ENCODE peak calls at places on chromosomes 5 and 9, in ten cellular contexts. One of them, this sample, is unnamed.
A peak's percentile ranks its signal among the peaks of the same experiment; 100 is the strongest.

GRCh38 chr5:78985407-78986223 is 505 bp upstream of the ARSB start:
- DNase-seq in activated CD8-positive, alpha-beta T cell treated with anti-CD3 and anti-CD28 coated beads for 36 hours: peak; percentile 89
- DNase-seq in AG04450: peak; percentile 4
- DNase-seq in thoracic aorta: no peak
- DNase-seq in upper lobe of left lung: peak; percentile 47
- DNase-seq in colonic mucosa: peak; percentile 57
- DNase-seq in IMR-90: peak; percentile 64
- DNase-seq in GM12865: peak; percentile 91
- DNase-seq in kidney: no peak
- DNase-seq in foreskin fibroblast: peak; percentile 36
- DNase-seq in this sample: peak; percentile 33

GRCh38 chr9:120913673-120914266 is 12.8 kb downstream of the TRAF1 start:
- DNase-seq in activated CD8-positive, alpha-beta T cell treated with anti-CD3 and anti-CD28 coated beads for 36 hours: peak; percentile 66
- DNase-seq in AG04450: no peak
- DNase-seq in thoracic aorta: no peak
- DNase-seq in upper lobe of left lung: no peak
- DNase-seq in colonic mucosa: no peak
- DNase-seq in IMR-90: no peak
- DNase-seq in GM12865: no peak
- DNase-seq in kidney: no peak
- DNase-seq in foreskin fibroblast: no peak
- DNase-seq in this sample: peak; percentile 45

GRCh38 chr5:58114324-58114723 is 345.6 kb downstream of the PLK2 start:
- DNase-seq in activated CD8-positive, alpha-beta T cell treated with anti-CD3 and anti-CD28 coated beads for 36 hours: no peak
- DNase-seq in AG04450: peak; percentile 21
- DNase-seq in thoracic aorta: no peak
- DNase-seq in upper lobe of left lung: no peak
- DNase-seq in colonic mucosa: no peak
- DNase-seq in IMR-90: peak; percentile 84
- DNase-seq in GM12865: no peak
- DNase-seq in kidney: no peak
- DNase-seq in foreskin fibroblast: peak; percentile 61
- DNase-seq in this sample: peak; percentile 29

GRCh38 chr5:10691826-10692785 is 68.9 kb downstream of the DAP start:
- DNase-seq in activated CD8-positive, alpha-beta T cell treated with anti-CD3 and anti-CD28 coated beads for 36 hours: no peak
- DNase-seq in AG04450: no peak
- DNase-seq in thoracic aorta: no peak
- DNase-seq in upper lobe of left lung: no peak
- DNase-seq in colonic mucosa: no peak
- DNase-seq in IMR-90: peak; percentile 66
- DNase-seq in GM12865: no peak
- DNase-seq in kidney: no peak
- DNase-seq in foreskin fibroblast: no peak
- DNase-seq in this sample: no peak

GRCh38 chr5:80408475-80408875 is 611 bp downstream of the ZFYVE16 start:
- DNase-seq in activated CD8-positive, alpha-beta T cell treated with anti-CD3 and anti-CD28 coated beads for 36 hours: peak; percentile 42
- DNase-seq in AG04450: no peak
- DNase-seq in thoracic aorta: no peak
- DNase-seq in upper lobe of left lung: peak; percentile 66
- DNase-seq in colonic mucosa: no peak
- DNase-seq in IMR-90: peak; percentile 38
- DNase-seq in GM12865: peak; percentile 61
- DNase-seq in kidney: no peak
- DNase-seq in foreskin fibroblast: peak; percentile 32
- DNase-seq in this sample: peak; percentile 66

GRCh38 chr5:93611900-93612898 is 29.2 kb downstream of the NR2F1 start:
- DNase-seq in activated CD8-positive, alpha-beta T cell treated with anti-CD3 and anti-CD28 coated beads for 36 hours: no peak
- DNase-seq in AG04450: no peak
- DNase-seq in thoracic aorta: no peak
- DNase-seq in upper lobe of left lung: no peak
- DNase-seq in colonic mucosa: no peak
- DNase-seq in IMR-90: peak; percentile 43
- DNase-seq in GM12865: no peak
- DNase-seq in kidney: peak; percentile 59
- DNase-seq in foreskin fibroblast: no peak
- DNase-seq in this sample: no peak

GRCh38 chr9:108850293-108850897 is 5.4 kb downstream of the ACTL7B start:
- DNase-seq in activated CD8-positive, alpha-beta T cell treated with anti-CD3 and anti-CD28 coated beads for 36 hours: no peak
- DNase-seq in AG04450: no peak
- DNase-seq in thoracic aorta: no peak
- DNase-seq in upper lobe of left lung: no peak
- DNase-seq in colonic mucosa: no peak
- DNase-seq in IMR-90: peak; percentile 14
- DNase-seq in GM12865: peak; percentile 34
- DNase-seq in kidney: no peak
- DNase-seq in foreskin fibroblast: peak; percentile 32
- DNase-seq in this sample: peak; percentile 60

GRCh38 chr9:34190996-34191892 is 12.4 kb downstream of the UBAP1 start:
- DNase-seq in activated CD8-positive, alpha-beta T cell treated with anti-CD3 and anti-CD28 coated beads for 36 hours: no peak
- DNase-seq in AG04450: no peak
- DNase-seq in thoracic aorta: no peak
- DNase-seq in upper lobe of left lung: no peak
- DNase-seq in colonic mucosa: no peak
- DNase-seq in IMR-90: peak; percentile 34
- DNase-seq in GM12865: no peak
- DNase-seq in kidney: no peak
- DNase-seq in foreskin fibroblast: no peak
- DNase-seq in this sample: peak; percentile 25

GRCh38 chr5:154090656-154091055 is 51.9 kb downstream of the MFAP3 start:
- DNase-seq in activated CD8-positive, alpha-beta T cell treated with anti-CD3 and anti-CD28 coated beads for 36 hours: no peak
- DNase-seq in AG04450: no peak
- DNase-seq in thoracic aorta: no peak
- DNase-seq in upper lobe of left lung: no peak
- DNase-seq in colonic mucosa: no peak
- DNase-seq in IMR-90: no peak
- DNase-seq in GM12865: no peak
- DNase-seq in kidney: no peak
- DNase-seq in foreskin fibroblast: no peak
- DNase-seq in this sample: no peak

GRCh38 chr9:137491735-137492432 is 32.8 kb upstream of the NSMF start:
- DNase-seq in activated CD8-positive, alpha-beta T cell treated with anti-CD3 and anti-CD28 coated beads for 36 hours: no peak
- DNase-seq in AG04450: no peak
- DNase-seq in thoracic aorta: no peak
- DNase-seq in upper lobe of left lung: no peak
- DNase-seq in colonic mucosa: no peak
- DNase-seq in IMR-90: no peak
- DNase-seq in GM12865: no peak
- DNase-seq in kidney: peak; percentile 43
- DNase-seq in foreskin fibroblast: no peak
- DNase-seq in this sample: no peak

GRCh38 chr9:137444106-137444790 is 3.1 kb upstream of the ENTPD8 start:
- DNase-seq in activated CD8-positive, alpha-beta T cell treated with anti-CD3 and anti-CD28 coated beads for 36 hours: no peak
- DNase-seq in AG04450: no peak
- DNase-seq in thoracic aorta: no peak
- DNase-seq in upper lobe of left lung: no peak
- DNase-seq in colonic mucosa: no peak
- DNase-seq in IMR-90: no peak
- DNase-seq in GM12865: no peak
- DNase-seq in kidney: peak; percentile 54
- DNase-seq in foreskin fibroblast: no peak
- DNase-seq in this sample: no peak

GRCh38 chr5:1728846-1729245 is 70.8 kb downstream of the MRPL36 start:
- DNase-seq in activated CD8-positive, alpha-beta T cell treated with anti-CD3 and anti-CD28 coated beads for 36 hours: no peak
- DNase-seq in AG04450: no peak
- DNase-seq in thoracic aorta: no peak
- DNase-seq in upper lobe of left lung: peak; percentile 14
- DNase-seq in colonic mucosa: peak; percentile 2
- DNase-seq in IMR-90: no peak
- DNase-seq in GM12865: no peak
- DNase-seq in kidney: peak; percentile 59
- DNase-seq in foreskin fibroblast: no peak
- DNase-seq in this sample: no peak

GRCh38 chr5:148457183-148457620 is 73.4 kb downstream of the FBXO38 start:
- DNase-seq in activated CD8-positive, alpha-beta T cell treated with anti-CD3 and anti-CD28 coated beads for 36 hours: peak; percentile 46
- DNase-seq in AG04450: no peak
- DNase-seq in thoracic aorta: no peak
- DNase-seq in upper lobe of left lung: no peak
- DNase-seq in colonic mucosa: no peak
- DNase-seq in IMR-90: no peak
- DNase-seq in GM12865: peak; percentile 10
- DNase-seq in kidney: no peak
- DNase-seq in foreskin fibroblast: no peak
- DNase-seq in this sample: peak; percentile 60
- TF ChIP-seq CTCF in activated CD8-positive, alpha-beta T cell treated with anti-CD3 and anti-CD28 coated beads for 36 hours: peak; percentile 30
- TF ChIP-seq CTCF in AG04450: peak; percentile 49
- TF ChIP-seq CTCF in thoracic aorta: no peak
- TF ChIP-seq CTCF in upper lobe of left lung: peak; percentile 21
- TF ChIP-seq CTCF in colonic mucosa: no peak
- TF ChIP-seq CTCF in IMR-90: peak; percentile 36
- TF ChIP-seq CTCF in GM12865: peak; percentile 14
- TF ChIP-seq CTCF in kidney: peak; percentile 51
- TF ChIP-seq CTCF in foreskin fibroblast: peak; percentile 34
- TF ChIP-seq CTCF in this sample: peak; percentile 52

DNA sequence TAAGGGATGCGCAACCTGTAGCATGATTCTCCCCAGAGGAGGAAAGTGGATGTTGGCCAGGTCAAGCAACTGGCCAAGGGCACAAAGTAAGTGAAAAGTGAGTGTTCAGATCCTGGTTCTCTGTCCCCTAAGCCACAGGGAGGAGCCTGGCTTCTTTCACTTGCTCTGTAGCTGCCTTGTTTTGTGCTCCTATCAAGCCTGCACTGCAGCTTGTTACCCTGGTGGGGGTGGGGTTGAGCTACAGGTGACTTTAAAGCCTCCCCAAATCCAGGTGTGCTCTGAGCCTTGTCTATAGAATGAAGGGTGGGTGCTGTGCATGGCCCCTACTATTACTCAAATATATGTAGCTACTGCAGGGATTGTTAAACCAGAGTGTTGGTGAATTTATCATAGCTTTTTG is 32.9 kb downstream of the RALGPS1 start:
- DNase-seq in activated CD8-positive, alpha-beta T cell treated with anti-CD3 and anti-CD28 coated beads for 36 hours: peak; percentile 17
- DNase-seq in AG04450: no peak
- DNase-seq in thoracic aorta: no peak
- DNase-seq in upper lobe of left lung: no peak
- DNase-seq in colonic mucosa: no peak
- DNase-seq in IMR-90: no peak
- DNase-seq in GM12865: peak; percentile 29
- DNase-seq in kidney: no peak
- DNase-seq in foreskin fibroblast: no peak
- DNase-seq in this sample: peak; percentile 16
- TF ChIP-seq CTCF in activated CD8-positive, alpha-beta T cell treated with anti-CD3 and anti-CD28 coated beads for 36 hours: no peak
- TF ChIP-seq CTCF in AG04450: no peak
- TF ChIP-seq CTCF in thoracic aorta: no peak
- TF ChIP-seq CTCF in upper lobe of left lung: no peak
- TF ChIP-seq CTCF in colonic mucosa: no peak
- TF ChIP-seq CTCF in IMR-90: no peak
- TF ChIP-seq CTCF in GM12865: peak; percentile 21
- TF ChIP-seq CTCF in kidney: no peak
- TF ChIP-seq CTCF in foreskin fibroblast: no peak
- TF ChIP-seq CTCF in this sample: no peak

GRCh38 chr5:19859020-19859419 is 129.0 kb downstream of the CDH18 start:
- DNase-seq in activated CD8-positive, alpha-beta T cell treated with anti-CD3 and anti-CD28 coated beads for 36 hours: no peak
- DNase-seq in AG04450: no peak
- DNase-seq in thoracic aorta: no peak
- DNase-seq in upper lobe of left lung: no peak
- DNase-seq in colonic mucosa: no peak
- DNase-seq in IMR-90: no peak
- DNase-seq in GM12865: no peak
- DNase-seq in kidney: no peak
- DNase-seq in foreskin fibroblast: no peak
- DNase-seq in this sample: no peak

GRCh38 chr5:19855031-19855430 is 133.0 kb downstream of the CDH18 start:
- DNase-seq in activated CD8-positive, alpha-beta T cell treated with anti-CD3 and anti-CD28 coated beads for 36 hours: no peak
- DNase-seq in AG04450: no peak
- DNase-seq in thoracic aorta: no peak
- DNase-seq in upper lobe of left lung: no peak
- DNase-seq in colonic mucosa: no peak
- DNase-seq in IMR-90: peak; percentile 51
- DNase-seq in GM12865: no peak
- DNase-seq in kidney: no peak
- DNase-seq in foreskin fibroblast: no peak
- DNase-seq in this sample: peak; percentile 9

GRCh38 chr5:19853616-19854240 is 134.3 kb downstream of the CDH18 start:
- DNase-seq in activated CD8-positive, alpha-beta T cell treated with anti-CD3 and anti-CD28 coated beads for 36 hours: no peak
- DNase-seq in AG04450: peak; percentile 46
- DNase-seq in thoracic aorta: no peak
- DNase-seq in upper lobe of left lung: no peak
- DNase-seq in colonic mucosa: no peak
- DNase-seq in IMR-90: peak; percentile 74
- DNase-seq in GM12865: no peak
- DNase-seq in kidney: no peak
- DNase-seq in foreskin fibroblast: peak; percentile 17
- DNase-seq in this sample: peak; percentile 8

GRCh38 chr5:19855929-19856328 is 132.1 kb downstream of the CDH18 start:
- DNase-seq in activated CD8-positive, alpha-beta T cell treated with anti-CD3 and anti-CD28 coated beads for 36 hours: no peak
- DNase-seq in AG04450: peak; percentile 7
- DNase-seq in thoracic aorta: no peak
- DNase-seq in upper lobe of left lung: no peak
- DNase-seq in colonic mucosa: no peak
- DNase-seq in IMR-90: peak; percentile 73
- DNase-seq in GM12865: no peak
- DNase-seq in kidney: no peak
- DNase-seq in foreskin fibroblast: no peak
- DNase-seq in this sample: no peak

DNA sequence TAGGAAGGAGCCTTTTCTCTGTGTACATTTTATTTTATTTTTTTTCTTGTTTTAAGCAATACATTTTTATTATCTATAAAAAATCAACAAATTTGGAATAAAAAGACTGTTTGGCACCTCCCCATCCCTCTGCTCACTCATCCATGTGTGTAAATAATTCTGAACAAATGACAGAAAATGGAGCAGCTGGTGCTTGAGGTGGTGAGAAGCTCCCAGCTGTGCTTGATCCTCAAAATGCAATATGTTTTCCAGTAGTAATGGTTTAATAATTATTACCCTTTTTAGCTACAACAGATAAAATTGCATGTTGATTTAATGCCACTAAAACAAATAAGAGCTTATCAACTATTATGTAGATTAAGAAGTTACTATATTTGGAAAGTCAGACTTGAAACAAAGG is 132.5 kb downstream of the CDH18 start:
- DNase-seq in activated CD8-positive, alpha-beta T cell treated with anti-CD3 and anti-CD28 coated beads for 36 hours: no peak
- DNase-seq in AG04450: no peak
- DNase-seq in thoracic aorta: no peak
- DNase-seq in upper lobe of left lung: no peak
- DNase-seq in colonic mucosa: no peak
- DNase-seq in IMR-90: no peak
- DNase-seq in GM12865: no peak
- DNase-seq in kidney: no peak
- DNase-seq in foreskin fibroblast: no peak
- DNase-seq in this sample: no peak
- TF ChIP-seq CTCF in activated CD8-positive, alpha-beta T cell treated with anti-CD3 and anti-CD28 coated beads for 36 hours: no peak
- TF ChIP-seq CTCF in AG04450: no peak
- TF ChIP-seq CTCF in thoracic aorta: no peak
- TF ChIP-seq CTCF in upper lobe of left lung: no peak
- TF ChIP-seq CTCF in colonic mucosa: no peak
- TF ChIP-seq CTCF in IMR-90: no peak
- TF ChIP-seq CTCF in GM12865: no peak
- TF ChIP-seq CTCF in kidney: no peak
- TF ChIP-seq CTCF in foreskin fibroblast: no peak
- TF ChIP-seq CTCF in this sample: no peak

DNA sequence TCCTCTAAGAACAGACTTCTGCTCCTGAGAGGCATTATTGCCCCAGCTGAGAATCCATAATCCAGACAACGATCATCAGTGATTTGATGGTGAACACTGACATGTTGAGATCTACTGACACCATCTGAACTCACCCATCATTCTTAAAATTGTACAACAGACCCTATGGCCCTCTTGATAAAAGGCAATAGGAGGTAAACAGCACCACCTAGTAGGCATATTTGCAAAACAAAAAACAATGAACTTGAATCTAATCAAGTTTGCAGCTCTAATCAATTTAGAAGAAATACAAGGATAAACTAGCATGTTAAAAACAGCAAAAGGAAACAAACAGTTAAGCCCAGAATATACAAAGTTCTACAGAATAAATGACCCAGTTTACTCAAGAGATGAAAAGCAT is 89.6 kb downstream of the SFXN1 start:
- DNase-seq in activated CD8-positive, alpha-beta T cell treated with anti-CD3 and anti-CD28 coated beads for 36 hours: no peak
- DNase-seq in AG04450: no peak
- DNase-seq in thoracic aorta: no peak
- DNase-seq in upper lobe of left lung: no peak
- DNase-seq in colonic mucosa: no peak
- DNase-seq in IMR-90: no peak
- DNase-seq in GM12865: peak; percentile 5
- DNase-seq in kidney: no peak
- DNase-seq in foreskin fibroblast: no peak
- DNase-seq in this sample: no peak
- TF ChIP-seq CTCF in activated CD8-positive, alpha-beta T cell treated with anti-CD3 and anti-CD28 coated beads for 36 hours: peak; percentile 45
- TF ChIP-seq CTCF in AG04450: no peak
- TF ChIP-seq CTCF in thoracic aorta: no peak
- TF ChIP-seq CTCF in upper lobe of left lung: no peak
- TF ChIP-seq CTCF in colonic mucosa: no peak
- TF ChIP-seq CTCF in IMR-90: no peak
- TF ChIP-seq CTCF in GM12865: no peak
- TF ChIP-seq CTCF in kidney: no peak
- TF ChIP-seq CTCF in foreskin fibroblast: no peak
- TF ChIP-seq CTCF in this sample: peak; percentile 21

This sample was measured in MCF 10A.